ENCODE peak calls at places on chromosomes 6 and 20, in five cellular contexts. One of them, this sample, is unnamed.

GRCh38 chr6:161137320-161137719 is 136.5 kb downstream of the AGPAT4 start:
- DNase-seq in SJSA1: no peak
- DNase-seq in astrocyte of the spinal cord: no peak
- DNase-seq in coronary artery: no peak
- DNase-seq in left ventricle myocardium inferior: no peak
- DNase-seq in this sample: no peak

GRCh38 chr6:12147557-12148316 is 135.6 kb downstream of the HIVEP1 start:
- DNase-seq in SJSA1: no peak
- DNase-seq in astrocyte of the spinal cord: peak
- DNase-seq in coronary artery: no peak
- DNase-seq in left ventricle myocardium inferior: no peak
- DNase-seq in this sample: no peak

GRCh38 chr6:72182337-72183246 is 296.2 kb downstream of the RIMS1 start:
- DNase-seq in SJSA1: peak
- DNase-seq in astrocyte of the spinal cord: peak
- DNase-seq in coronary artery: no peak
- DNase-seq in left ventricle myocardium inferior: no peak
- DNase-seq in this sample: peak

GRCh38 chr6:1987640-1988039 is 257.8 kb downstream of the GMDS start:
- DNase-seq in SJSA1: peak
- DNase-seq in astrocyte of the spinal cord: peak
- DNase-seq in coronary artery: no peak
- DNase-seq in left ventricle myocardium inferior: no peak
- DNase-seq in this sample: no peak

GRCh38 chr6:98877250-98877649 is 42.9 kb downstream of the POU3F2 start:
- DNase-seq in SJSA1: no peak
- DNase-seq in astrocyte of the spinal cord: no peak
- DNase-seq in coronary artery: no peak
- DNase-seq in left ventricle myocardium inferior: no peak
- DNase-seq in this sample: no peak

GRCh38 chr6:53510751-53511150 is 34.1 kb downstream of the GCLC start:
- DNase-seq in SJSA1: no peak
- DNase-seq in astrocyte of the spinal cord: no peak
- DNase-seq in coronary artery: no peak
- DNase-seq in left ventricle myocardium inferior: no peak
- DNase-seq in this sample: no peak

GRCh38 chr6:18585032-18585573 is 198.0 kb downstream of the RNF144B start:
- DNase-seq in SJSA1: peak
- DNase-seq in astrocyte of the spinal cord: peak
- DNase-seq in coronary artery: no peak
- DNase-seq in left ventricle myocardium inferior: no peak
- DNase-seq in this sample: no peak

GRCh38 chr6:107618672-107619071 is 128.8 kb downstream of the SOBP start:
- DNase-seq in SJSA1: no peak
- DNase-seq in astrocyte of the spinal cord: no peak
- DNase-seq in coronary artery: no peak
- DNase-seq in left ventricle myocardium inferior: no peak
- DNase-seq in this sample: no peak

GRCh38 chr6:45327956-45328522 is at the start of gene RUNX2:
- DNase-seq in SJSA1: peak
- DNase-seq in astrocyte of the spinal cord: peak
- DNase-seq in coronary artery: no peak
- DNase-seq in left ventricle myocardium inferior: no peak
- DNase-seq in this sample: no peak

GRCh38 chr6:2213082-2213481 is 32.3 kb downstream of the GMDS start:
- DNase-seq in SJSA1: no peak
- DNase-seq in astrocyte of the spinal cord: no peak
- DNase-seq in coronary artery: no peak
- DNase-seq in left ventricle myocardium inferior: no peak
- DNase-seq in this sample: no peak

GRCh38 chr6:158596861-158597260 is 37.0 kb downstream of the TMEM181 start:
- DNase-seq in SJSA1: no peak
- DNase-seq in astrocyte of the spinal cord: no peak
- DNase-seq in coronary artery: no peak
- DNase-seq in left ventricle myocardium inferior: no peak
- DNase-seq in this sample: no peak

GRCh38 chr6:10558575-10558974 is 37.4 kb downstream of the GCNT2 start:
- DNase-seq in SJSA1: no peak
- DNase-seq in astrocyte of the spinal cord: no peak
- DNase-seq in coronary artery: no peak
- DNase-seq in left ventricle myocardium inferior: no peak
- DNase-seq in this sample: no peak

GRCh38 chr6:125213936-125214335 is 60.4 kb downstream of the TPD52L1 start:
- DNase-seq in SJSA1: no peak
- DNase-seq in astrocyte of the spinal cord: no peak
- DNase-seq in coronary artery: no peak
- DNase-seq in left ventricle myocardium inferior: no peak
- DNase-seq in this sample: no peak

GRCh38 chr6:3341467-3341866 is 82.7 kb downstream of the PSMG4 start:
- DNase-seq in SJSA1: peak
- DNase-seq in astrocyte of the spinal cord: peak
- DNase-seq in coronary artery: no peak
- DNase-seq in left ventricle myocardium inferior: no peak
- DNase-seq in this sample: no peak

GRCh38 chr20:51562334-51563140 is 20.0 kb upstream of the NFATC2 start:
- DNase-seq in SJSA1: peak
- DNase-seq in astrocyte of the spinal cord: peak
- DNase-seq in coronary artery: peak
- DNase-seq in left ventricle myocardium inferior: peak
- DNase-seq in this sample: no peak

GRCh38 chr20:56234110-56234509 is 14.4 kb upstream of the MC3R start:
- DNase-seq in SJSA1: no peak
- DNase-seq in astrocyte of the spinal cord: no peak
- DNase-seq in coronary artery: no peak
- DNase-seq in left ventricle myocardium inferior: no peak
- DNase-seq in this sample: no peak

GRCh38 chr20:59751075-59751711 is 146.9 kb downstream of the PHACTR3 start:
- DNase-seq in SJSA1: peak
- DNase-seq in astrocyte of the spinal cord: peak
- DNase-seq in coronary artery: no peak
- DNase-seq in left ventricle myocardium inferior: peak
- DNase-seq in this sample: no peak

GRCh38 chr6:40054602-40055001 is 120.3 kb upstream of the MOCS1 start:
- DNase-seq in SJSA1: no peak
- DNase-seq in astrocyte of the spinal cord: no peak
- DNase-seq in coronary artery: no peak
- DNase-seq in left ventricle myocardium inferior: no peak
- DNase-seq in this sample: no peak

GRCh38 chr6:117933471-117933870 is 26.4 kb downstream of the SLC35F1 start:
- DNase-seq in SJSA1: no peak
- DNase-seq in astrocyte of the spinal cord: no peak
- DNase-seq in coronary artery: no peak
- DNase-seq in left ventricle myocardium inferior: no peak
- DNase-seq in this sample: no peak

GRCh38 chr6:87905101-87905517 is 142.5 kb upstream of the SPACA1 start:
- DNase-seq in SJSA1: peak
- DNase-seq in astrocyte of the spinal cord: no peak
- DNase-seq in coronary artery: no peak
- DNase-seq in left ventricle myocardium inferior: no peak
- DNase-seq in this sample: no peak

GRCh38 chr20:53448426-53448825 is 145.2 kb downstream of the ZNF217 start:
- DNase-seq in SJSA1: no peak
- DNase-seq in astrocyte of the spinal cord: no peak
- DNase-seq in coronary artery: no peak
- DNase-seq in left ventricle myocardium inferior: no peak
- DNase-seq in this sample: no peak

GRCh38 chr6:118768904-118769325 is 117.5 kb upstream of the CEP85L start:
- DNase-seq in SJSA1: no peak
- DNase-seq in astrocyte of the spinal cord: no peak
- DNase-seq in coronary artery: no peak
- DNase-seq in left ventricle myocardium inferior: no peak
- DNase-seq in this sample: no peak

GRCh38 chr6:121443953-121444590 is 8.6 kb downstream of the GJA1 start:
- DNase-seq in SJSA1: no peak
- DNase-seq in astrocyte of the spinal cord: no peak
- DNase-seq in coronary artery: no peak
- DNase-seq in left ventricle myocardium inferior: no peak
- DNase-seq in this sample: no peak

GRCh38 chr20:63071541-63072181 is 64.9 kb upstream of the BHLHE23 start:
- DNase-seq in SJSA1: no peak
- DNase-seq in astrocyte of the spinal cord: peak
- DNase-seq in coronary artery: no peak
- DNase-seq in left ventricle myocardium inferior: no peak
- DNase-seq in this sample: peak

GRCh38 chr6:43481075-43481474 is 3.7 kb downstream of the TJAP1 start:
- DNase-seq in SJSA1: no peak
- DNase-seq in astrocyte of the spinal cord: no peak
- DNase-seq in coronary artery: no peak
- DNase-seq in left ventricle myocardium inferior: no peak
- DNase-seq in this sample: no peak

GRCh38 chr6:159163901-159164370 is 5.3 kb upstream of the FNDC1 start:
- DNase-seq in SJSA1: peak
- DNase-seq in astrocyte of the spinal cord: peak
- DNase-seq in coronary artery: no peak
- DNase-seq in left ventricle myocardium inferior: no peak
- DNase-seq in this sample: no peak

GRCh38 chr6:140538926-140539325 is 1164.5 kb upstream of the CITED2 start:
- DNase-seq in SJSA1: no peak
- DNase-seq in astrocyte of the spinal cord: peak
- DNase-seq in coronary artery: no peak
- DNase-seq in left ventricle myocardium inferior: no peak
- DNase-seq in this sample: no peak

GRCh38 chr20:50049442-50050026 is 63.4 kb downstream of the UBE2V1 start:
- DNase-seq in SJSA1: no peak
- DNase-seq in astrocyte of the spinal cord: no peak
- DNase-seq in coronary artery: no peak
- DNase-seq in left ventricle myocardium inferior: no peak
- DNase-seq in this sample: no peak

GRCh38 chr6:121597654-121598053 is 162.2 kb downstream of the GJA1 start:
- DNase-seq in SJSA1: peak
- DNase-seq in astrocyte of the spinal cord: peak
- DNase-seq in coronary artery: no peak
- DNase-seq in left ventricle myocardium inferior: no peak
- DNase-seq in this sample: no peak

GRCh38 chr6:80548496-80548895 is 442.0 kb downstream of the BCKDHB start:
- DNase-seq in SJSA1: no peak
- DNase-seq in astrocyte of the spinal cord: peak
- DNase-seq in coronary artery: no peak
- DNase-seq in left ventricle myocardium inferior: no peak
- DNase-seq in this sample: no peak

GRCh38 chr20:39851459-39851858 is 837.6 kb downstream of the MAFB start:
- DNase-seq in SJSA1: no peak
- DNase-seq in astrocyte of the spinal cord: peak
- DNase-seq in coronary artery: no peak
- DNase-seq in left ventricle myocardium inferior: no peak
- DNase-seq in this sample: no peak

GRCh38 chr20:47922280-47922675 is 137.0 kb upstream of the SULF2 start:
- DNase-seq in SJSA1: no peak
- DNase-seq in astrocyte of the spinal cord: no peak
- DNase-seq in coronary artery: no peak
- DNase-seq in left ventricle myocardium inferior: no peak
- DNase-seq in this sample: no peak

GRCh38 chr6:108874470-108875160 is 26.4 kb downstream of the ARMC2 start:
- DNase-seq in SJSA1: no peak
- DNase-seq in astrocyte of the spinal cord: peak
- DNase-seq in coronary artery: no peak
- DNase-seq in left ventricle myocardium inferior: no peak
- DNase-seq in this sample: no peak

GRCh38 chr6:107354470-107354869 is 104.9 kb downstream of the PDSS2 start:
- DNase-seq in SJSA1: no peak
- DNase-seq in astrocyte of the spinal cord: no peak
- DNase-seq in coronary artery: no peak
- DNase-seq in left ventricle myocardium inferior: no peak
- DNase-seq in this sample: no peak

GRCh38 chr6:36912583-36912982 is 26.8 kb downstream of the C6orf89 start:
- DNase-seq in SJSA1: peak
- DNase-seq in astrocyte of the spinal cord: peak
- DNase-seq in coronary artery: no peak
- DNase-seq in left ventricle myocardium inferior: no peak
- DNase-seq in this sample: peak

DNA sequence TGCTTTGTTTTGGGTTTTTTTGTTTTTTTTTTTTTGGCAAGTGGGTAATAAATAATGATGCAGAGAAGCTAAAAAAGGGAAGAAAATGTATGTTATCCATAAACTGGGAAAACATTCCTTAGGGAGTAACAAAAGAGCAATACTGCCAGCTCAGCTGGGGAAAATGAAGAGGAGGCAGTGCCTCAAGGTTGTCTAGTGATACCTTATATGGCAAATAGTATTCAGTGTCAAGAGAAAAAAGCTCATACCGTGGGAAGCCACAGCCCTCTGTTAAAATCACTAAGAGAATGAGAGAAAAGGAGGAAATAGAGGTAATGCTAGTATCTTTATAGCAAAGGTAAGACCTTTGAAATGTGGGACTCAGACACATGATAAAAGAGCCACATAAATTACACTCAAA is 47.1 kb upstream of the SMLR1 start:
- DNase-seq in SJSA1: no peak
- DNase-seq in astrocyte of the spinal cord: no peak
- DNase-seq in coronary artery: no peak
- DNase-seq in left ventricle myocardium inferior: no peak
- DNase-seq in this sample: no peak
- H3K4me3 ChIP-seq in SJSA1: no peak
- H3K4me3 ChIP-seq in astrocyte of the spinal cord: no peak
- H3K4me3 ChIP-seq in coronary artery: no peak
- H3K4me3 ChIP-seq in left ventricle myocardium inferior: no peak
- H3K4me3 ChIP-seq in this sample: no peak

GRCh38 chr6:4660377-4661321 is 115.6 kb upstream of the CDYL start:
- DNase-seq in SJSA1: no peak
- DNase-seq in astrocyte of the spinal cord: no peak
- DNase-seq in coronary artery: peak
- DNase-seq in left ventricle myocardium inferior: no peak
- DNase-seq in this sample: no peak
- H3K4me3 ChIP-seq in SJSA1: no peak
- H3K4me3 ChIP-seq in astrocyte of the spinal cord: no peak
- H3K4me3 ChIP-seq in coronary artery: peak
- H3K4me3 ChIP-seq in left ventricle myocardium inferior: no peak
- H3K4me3 ChIP-seq in this sample: no peak

GRCh38 chr6:128882991-128883571 is at the start of gene LAMA2:
- DNase-seq in SJSA1: peak
- DNase-seq in astrocyte of the spinal cord: peak
- DNase-seq in coronary artery: peak
- DNase-seq in left ventricle myocardium inferior: peak
- DNase-seq in this sample: no peak
- H3K4me3 ChIP-seq in SJSA1: no peak
- H3K4me3 ChIP-seq in astrocyte of the spinal cord: peak
- H3K4me3 ChIP-seq in coronary artery: peak
- H3K4me3 ChIP-seq in left ventricle myocardium inferior: peak
- H3K4me3 ChIP-seq in this sample: peak

GRCh38 chr6:27260836-27261375 is 13.4 kb downstream of the PRSS16 start:
- DNase-seq in SJSA1: no peak
- DNase-seq in astrocyte of the spinal cord: no peak
- DNase-seq in coronary artery: no peak
- DNase-seq in left ventricle myocardium inferior: no peak
- DNase-seq in this sample: no peak
- H3K4me3 ChIP-seq in SJSA1: no peak
- H3K4me3 ChIP-seq in astrocyte of the spinal cord: peak
- H3K4me3 ChIP-seq in coronary artery: no peak
- H3K4me3 ChIP-seq in left ventricle myocardium inferior: no peak
- H3K4me3 ChIP-seq in this sample: no peak